ENCODE peak calls at places on chromosome 7, in four cellular contexts. One of them, this sample, is unnamed.

GRCh38 chr7:1368682-1369571 is 90.3 kb downstream of the MICALL2 start:
- DNase-seq in LNCaP clone FGC: no peak
- DNase-seq in tibial artery: no peak
- DNase-seq in kidney epithelial cell: no peak
- DNase-seq in this sample: no peak

GRCh38 chr7:14859267-14859666 is 43.3 kb downstream of the DGKB start:
- DNase-seq in LNCaP clone FGC: no peak
- DNase-seq in tibial artery: no peak
- DNase-seq in kidney epithelial cell: no peak
- DNase-seq in this sample: no peak

GRCh38 chr7:66627876-66628360 is 763 bp upstream of the KCTD7 start:
- DNase-seq in LNCaP clone FGC: no peak
- DNase-seq in tibial artery: peak
- DNase-seq in kidney epithelial cell: no peak
- DNase-seq in this sample: no peak

GRCh38 chr7:75695036-75695435 is 43.7 kb downstream of the HIP1 start:
- DNase-seq in LNCaP clone FGC: no peak
- DNase-seq in tibial artery: peak
- DNase-seq in kidney epithelial cell: no peak
- DNase-seq in this sample: no peak

GRCh38 chr7:46554688-46555422 is 633.8 kb upstream of the IGFBP3 start:
- DNase-seq in LNCaP clone FGC: no peak
- DNase-seq in tibial artery: no peak
- DNase-seq in kidney epithelial cell: peak
- DNase-seq in this sample: peak

GRCh38 chr7:157088136-157088535 is 50.6 kb upstream of the UBE3C start:
- DNase-seq in LNCaP clone FGC: no peak
- DNase-seq in tibial artery: peak
- DNase-seq in kidney epithelial cell: no peak
- DNase-seq in this sample: no peak

GRCh38 chr7:76296743-76297740 is 5.4 kb upstream of the HSPB1 start:
- DNase-seq in LNCaP clone FGC: no peak
- DNase-seq in tibial artery: peak
- DNase-seq in kidney epithelial cell: no peak
- DNase-seq in this sample: peak

GRCh38 chr7:142476077-142476476 is 218.2 kb upstream of the PRSS58 start:
- DNase-seq in LNCaP clone FGC: no peak
- DNase-seq in tibial artery: no peak
- DNase-seq in kidney epithelial cell: no peak
- DNase-seq in this sample: peak

GRCh38 chr7:29623976-29624375 is 60.3 kb downstream of the PRR15 start:
- DNase-seq in LNCaP clone FGC: no peak
- DNase-seq in tibial artery: no peak
- DNase-seq in kidney epithelial cell: no peak
- DNase-seq in this sample: no peak

GRCh38 chr7:94907420-94908203 is at the start of gene PPP1R9A:
- DNase-seq in LNCaP clone FGC: no peak
- DNase-seq in tibial artery: peak
- DNase-seq in kidney epithelial cell: no peak
- DNase-seq in this sample: peak
- TF ChIP-seq CTCF in LNCaP clone FGC: peak
- TF ChIP-seq CTCF in tibial artery: no peak
- TF ChIP-seq CTCF in kidney epithelial cell: peak
- TF ChIP-seq CTCF in this sample: peak

GRCh38 chr7:73717025-73717807 is 2.3 kb downstream of the STX1A start:
- DNase-seq in LNCaP clone FGC: no peak
- DNase-seq in tibial artery: no peak
- DNase-seq in kidney epithelial cell: no peak
- DNase-seq in this sample: peak
- H3K4me3 ChIP-seq in LNCaP clone FGC: no peak
- H3K4me3 ChIP-seq in tibial artery: peak
- H3K4me3 ChIP-seq in kidney epithelial cell: peak
- H3K4me3 ChIP-seq in this sample: peak

DNA sequence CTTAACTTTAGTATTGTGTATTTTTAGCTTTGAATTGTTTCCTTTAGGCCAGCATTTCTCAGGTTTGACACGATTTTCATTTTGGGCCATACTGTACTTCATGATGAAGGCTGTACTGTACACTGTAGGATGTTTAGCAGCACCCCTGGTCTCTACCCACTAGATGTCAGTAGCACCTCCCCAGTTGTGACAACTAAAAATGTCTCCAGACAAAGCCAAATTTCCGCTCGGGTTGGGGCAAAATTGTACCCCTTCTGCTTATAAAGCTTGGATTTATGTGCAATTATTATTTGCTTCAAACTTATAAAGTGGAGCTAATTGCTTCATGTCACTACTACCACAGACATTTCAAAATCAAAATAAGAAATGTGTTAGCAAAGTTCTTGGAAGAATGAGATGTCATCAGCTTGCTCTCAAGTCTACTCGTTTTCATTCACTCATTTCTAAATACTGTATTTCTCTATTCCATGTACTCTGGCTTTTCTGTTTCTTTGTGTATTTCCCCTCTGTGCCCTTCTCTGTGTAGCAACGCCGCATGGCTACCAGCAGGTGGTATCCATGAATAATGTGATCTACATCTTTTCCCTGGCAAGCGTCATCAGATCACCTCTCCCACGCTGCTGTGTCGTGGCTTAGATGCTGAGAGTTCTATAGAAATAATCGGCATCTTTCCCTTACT is 47.7 kb upstream of the CALCR start:
- DNase-seq in LNCaP clone FGC: no peak
- DNase-seq in tibial artery: no peak
- DNase-seq in kidney epithelial cell: no peak
- DNase-seq in this sample: peak
- TF ChIP-seq CTCF in LNCaP clone FGC: peak
- TF ChIP-seq CTCF in tibial artery: no peak
- TF ChIP-seq CTCF in kidney epithelial cell: peak
- TF ChIP-seq CTCF in this sample: peak

GRCh38 chr7:42929449-42929848 is 2.5 kb downstream of the PSMA2 start:
- DNase-seq in LNCaP clone FGC: no peak
- DNase-seq in tibial artery: no peak
- DNase-seq in kidney epithelial cell: no peak
- DNase-seq in this sample: no peak
- H3K4me3 ChIP-seq in LNCaP clone FGC: no peak
- H3K4me3 ChIP-seq in tibial artery: no peak
- H3K4me3 ChIP-seq in kidney epithelial cell: no peak
- H3K4me3 ChIP-seq in this sample: no peak

DNA sequence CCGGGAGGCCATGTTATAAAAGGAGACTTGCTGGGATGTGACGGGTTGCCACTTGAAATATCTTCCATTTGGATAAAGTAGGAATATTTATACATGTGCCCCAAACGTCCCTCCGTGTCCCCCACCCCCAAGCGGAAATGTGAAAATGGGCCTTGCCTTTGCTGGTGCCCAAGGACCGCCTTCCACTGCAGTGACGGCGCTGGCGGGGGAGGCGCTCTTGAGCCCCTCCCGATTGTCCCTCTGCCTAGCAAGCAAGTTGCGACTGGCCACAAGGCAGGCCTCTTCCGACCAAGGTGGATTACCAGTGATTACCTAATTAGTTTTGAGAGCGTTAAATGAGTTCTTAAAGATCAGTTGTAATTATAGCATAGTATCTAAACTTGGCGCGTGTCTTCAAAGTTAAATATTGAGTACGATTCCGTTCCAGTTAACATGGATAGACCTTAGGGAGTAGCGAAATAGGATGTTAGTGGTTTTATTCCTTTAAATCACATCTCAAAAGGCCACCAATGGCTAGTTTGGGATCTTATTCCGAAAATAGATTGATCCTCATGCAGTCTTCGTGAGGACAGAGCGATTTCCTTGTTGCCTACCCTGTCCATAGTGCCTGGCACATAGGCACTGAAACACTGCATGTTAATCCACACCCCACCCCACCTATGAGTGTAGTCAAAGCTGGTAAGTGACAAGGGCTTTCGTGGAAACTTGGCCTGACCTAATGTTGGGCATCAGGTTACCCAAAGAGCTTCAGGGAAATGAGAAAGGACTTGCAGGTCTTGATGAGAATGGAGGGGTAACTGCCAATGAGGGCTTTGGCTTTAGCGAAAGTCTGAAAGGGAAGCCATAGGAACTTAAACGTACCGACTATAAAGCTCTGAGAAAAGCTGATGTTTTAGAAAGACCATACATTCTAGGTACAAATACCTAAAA is 1.1 kb downstream of the PPIA start:
- DNase-seq in LNCaP clone FGC: peak
- DNase-seq in tibial artery: peak
- DNase-seq in kidney epithelial cell: no peak
- DNase-seq in this sample: peak
- TF ChIP-seq CTCF in LNCaP clone FGC: peak
- TF ChIP-seq CTCF in tibial artery: peak
- TF ChIP-seq CTCF in kidney epithelial cell: peak
- TF ChIP-seq CTCF in this sample: peak

DNA sequence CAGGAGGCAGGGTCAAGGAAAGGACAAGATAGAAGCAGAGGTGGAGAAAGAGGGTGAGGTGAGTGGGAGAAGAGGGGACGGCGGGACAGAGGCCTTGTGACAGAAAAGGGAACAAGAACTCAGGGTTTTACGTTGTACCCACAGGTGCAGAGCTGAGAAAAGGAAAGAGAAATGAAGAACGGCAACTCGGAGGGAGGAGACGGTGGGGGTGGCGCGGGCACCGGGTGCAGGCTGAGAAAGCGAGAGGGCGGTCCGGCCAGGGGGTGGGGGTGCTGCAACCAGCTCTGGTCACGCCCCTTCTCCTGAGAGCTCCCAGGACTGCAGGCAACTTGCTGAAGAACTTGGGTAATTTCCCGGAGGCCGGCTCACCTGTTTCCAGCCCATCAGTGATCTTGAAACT is 65.3 kb downstream of the CARD11 start:
- DNase-seq in LNCaP clone FGC: no peak
- DNase-seq in tibial artery: peak
- DNase-seq in kidney epithelial cell: no peak
- DNase-seq in this sample: no peak
- H3K4me3 ChIP-seq in LNCaP clone FGC: no peak
- H3K4me3 ChIP-seq in tibial artery: peak
- H3K4me3 ChIP-seq in kidney epithelial cell: no peak
- H3K4me3 ChIP-seq in this sample: no peak

GRCh38 chr7:132004528-132004927 is 448.1 kb upstream of the PODXL start:
- DNase-seq in LNCaP clone FGC: no peak
- DNase-seq in tibial artery: no peak
- DNase-seq in kidney epithelial cell: no peak
- DNase-seq in this sample: peak
- TF ChIP-seq CTCF in LNCaP clone FGC: peak
- TF ChIP-seq CTCF in tibial artery: no peak
- TF ChIP-seq CTCF in kidney epithelial cell: no peak
- TF ChIP-seq CTCF in this sample: peak

GRCh38 chr7:2524808-2525140 is 5.2 kb downstream of the LFNG start:
- DNase-seq in LNCaP clone FGC: no peak
- DNase-seq in tibial artery: no peak
- DNase-seq in kidney epithelial cell: no peak
- DNase-seq in this sample: no peak

GRCh38 chr7:2522780-2523433 is 3.3 kb downstream of the LFNG start:
- DNase-seq in LNCaP clone FGC: no peak
- DNase-seq in tibial artery: no peak
- DNase-seq in kidney epithelial cell: no peak
- DNase-seq in this sample: peak

GRCh38 chr7:2523461-2523905 is 3.9 kb downstream of the LFNG start:
- DNase-seq in LNCaP clone FGC: no peak
- DNase-seq in tibial artery: no peak
- DNase-seq in kidney epithelial cell: no peak
- DNase-seq in this sample: no peak

GRCh38 chr7:2525161-2525930 is 5.8 kb downstream of the LFNG start:
- DNase-seq in LNCaP clone FGC: no peak
- DNase-seq in tibial artery: no peak
- DNase-seq in kidney epithelial cell: no peak
- DNase-seq in this sample: no peak

GRCh38 chr7:2523941-2524807 is 4.6 kb downstream of the LFNG start:
- DNase-seq in LNCaP clone FGC: peak
- DNase-seq in tibial artery: no peak
- DNase-seq in kidney epithelial cell: no peak
- DNase-seq in this sample: peak
- H3K4me3 ChIP-seq in LNCaP clone FGC: no peak
- H3K4me3 ChIP-seq in tibial artery: no peak
- H3K4me3 ChIP-seq in kidney epithelial cell: peak
- H3K4me3 ChIP-seq in this sample: no peak

DNA sequence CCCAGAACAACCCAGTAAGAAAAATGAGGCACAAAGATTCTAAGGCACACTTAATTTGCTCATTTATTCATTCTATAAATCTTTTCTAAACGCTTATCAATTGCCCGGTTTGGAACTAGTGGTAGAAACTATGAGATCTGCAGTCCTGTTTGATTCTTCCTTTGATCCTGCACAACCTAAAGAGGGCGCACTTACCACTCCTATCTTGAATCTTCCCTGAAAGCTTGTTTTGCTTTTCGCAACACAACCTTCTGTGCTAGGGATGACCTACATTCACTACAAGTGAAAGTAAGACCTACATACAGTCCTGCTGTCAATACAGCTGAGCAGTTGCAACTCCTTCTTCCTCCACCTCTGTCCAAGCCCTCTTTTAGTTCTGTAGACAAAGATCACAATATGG is 12.6 kb upstream of the ARL4A start:
- DNase-seq in LNCaP clone FGC: no peak
- DNase-seq in tibial artery: no peak
- DNase-seq in kidney epithelial cell: no peak
- DNase-seq in this sample: peak
- TF ChIP-seq CTCF in LNCaP clone FGC: peak
- TF ChIP-seq CTCF in tibial artery: no peak
- TF ChIP-seq CTCF in kidney epithelial cell: no peak
- TF ChIP-seq CTCF in this sample: peak